ENCODE peak calls at places on chromosomes 16 and 17, in six cellular contexts. L, Z, T, A, I and G are unnamed samples.

GRCh38 chr16:56424404-56424765 is 960 bp downstream of the AMFR start:
- DNase-seq in L (no peak), Z (no peak), T (no peak), A (no peak), I (no peak), G (no peak)

GRCh38 chr17:1002771-1003555 is 6.0 kb downstream of the TIMM22 start:
- DNase-seq in L (no peak), Z (peak), T (no peak), A (no peak), I (no peak), G (no peak)

GRCh38 chr17:44646280-44646679 is 10.0 kb upstream of the MEIOC start:
- DNase-seq in L (no peak), Z (no peak), T (no peak), A (no peak), I (no peak), G (no peak)

GRCh38 chr17:37265446-37266173 is 110.2 kb upstream of the C17orf78 start:
- DNase-seq in L (no peak), Z (no peak), T (no peak), A (no peak), I (no peak), G (no peak)

GRCh38 chr16:2205104-2205966 is at the start of gene MLST8:
- DNase-seq in L (peak), Z (peak), T (peak), A (peak), I (peak), G (peak)

GRCh38 chr17:44209786-44210341 is 9.6 kb downstream of the UBTF start:
- DNase-seq in L (no peak), Z (no peak), T (no peak), A (no peak), I (no peak), G (no peak)

GRCh38 chr16:66525396-66526180 is 24.3 kb downstream of the TK2 start:
- DNase-seq in L (no peak), Z (peak), T (no peak), A (no peak), I (no peak), G (peak)

GRCh38 chr16:86064431-86065250 is 165.7 kb downstream of the IRF8 start:
- DNase-seq in L (no peak), Z (no peak), T (no peak), A (no peak), I (no peak), G (no peak)

GRCh38 chr16:65201446-65202010 is 79.7 kb upstream of the CDH11 start:
- DNase-seq in L (no peak), Z (no peak), T (no peak), A (no peak), I (no peak), G (no peak)

GRCh38 chr16:87346517-87347060 is 29.4 kb upstream of the C16orf95 start:
- DNase-seq in L (no peak), Z (no peak), T (no peak), A (no peak), I (no peak), G (no peak)

GRCh38 chr17:78225088-78225865 is 6.2 kb upstream of the TMEM235 start:
- DNase-seq in L (no peak), Z (no peak), T (no peak), A (no peak), I (no peak), G (no peak)

GRCh38 chr16:10368984-10369551 is 16.8 kb upstream of the ATF7IP2 start:
- DNase-seq in L (no peak), Z (no peak), T (no peak), A (no peak), I (no peak), G (peak)

GRCh38 chr17:81230043-81230820 is 7.5 kb upstream of the CEP131 start:
- DNase-seq in L (no peak), Z (no peak), T (peak), A (no peak), I (no peak), G (peak)

GRCh38 chr17:35022536-35023063 is 40.9 kb downstream of the RFFL start:
- DNase-seq in L (peak), Z (peak), T (peak), A (no peak), I (peak), G (no peak)

GRCh38 chr16:66939366-66939765 is 4.0 kb downstream of the CES2 start:
- DNase-seq in L (no peak), Z (no peak), T (no peak), A (no peak), I (no peak), G (no peak)

GRCh38 chr17:40553694-40554534 is 11.4 kb downstream of the CCR7 start:
- DNase-seq in L (no peak), Z (peak), T (peak), A (no peak), I (no peak), G (peak)

GRCh38 chr16:68388124-68388523 is 60.2 kb downstream of the SMPD3 start:
- DNase-seq in L (no peak), Z (no peak), T (peak), A (no peak), I (no peak), G (no peak)

GRCh38 chr17:3546521-3546920 is 11.1 kb downstream of the TRPV3 start:
- DNase-seq in L (no peak), Z (no peak), T (no peak), A (no peak), I (no peak), G (no peak)

GRCh38 chr17:55410722-55411462 is 10.7 kb downstream of the MMD start:
- DNase-seq in L (no peak), Z (no peak), T (no peak), A (no peak), I (no peak), G (no peak)

GRCh38 chr16:65876624-65877023 is 489.9 kb upstream of the CDH5 start:
- DNase-seq in L (no peak), Z (no peak), T (no peak), A (no peak), I (no peak), G (no peak)

GRCh38 chr16:764848-765487 is 4.4 kb downstream of the MSLN start:
- DNase-seq in L (no peak), Z (no peak), T (peak), A (no peak), I (no peak), G (no peak)

GRCh38 chr16:54076006-54076504 is 210.5 kb downstream of the IRX3 start:
- DNase-seq in L (no peak), Z (no peak), T (no peak), A (no peak), I (no peak), G (no peak)

GRCh38 chr17:49471089-49471683 is 23.9 kb upstream of the NGFR start:
- DNase-seq in L (no peak), Z (no peak), T (no peak), A (no peak), I (no peak), G (no peak)

GRCh38 chr16:11361751-11362742 is 16.8 kb downstream of the RMI2 start:
- DNase-seq in L (no peak), Z (peak), T (no peak), A (no peak), I (no peak), G (no peak)

GRCh38 chr16:12930881-12931280 is 29.5 kb downstream of the SHISA9 start:
- DNase-seq in L (no peak), Z (no peak), T (no peak), A (no peak), I (no peak), G (no peak)